ENCODE peak calls at places on chromosomes 2 and 18, in nine cellular contexts. G is mesendoderm, U is lower lobe of right lung, O is neural progenitor cell, Q is prostate gland, S is uterus, M is left ventricle myocardium inferior, X is PC-3, C is HCT116. D is an unnamed sample.

GRCh38 chr2:25000503-25001328 is 29.0 kb upstream of the DNAJC27 start:
- DNase-seq in S (no peak), C (no peak), O (no peak), G (no peak), Q (no peak), M (no peak), X (no peak), U (no peak), D (no peak)

GRCh38 chr2:40130251-40130994 is 321.5 kb downstream of the SLC8A1 start:
- DNase-seq in U (no peak), M (peak), Q (no peak), X (no peak), O (no peak), C (no peak), S (no peak), G (peak), D (peak)

GRCh38 chr2:144507441-144508161 is 12.3 kb downstream of the ZEB2 start:
- DNase-seq in Q (no peak), U (no peak), S (no peak), O (no peak), M (no peak), X (no peak), G (no peak), C (no peak), D (no peak)

GRCh38 chr2:239271471-239272255 is 129.2 kb downstream of the HDAC4 start:
- DNase-seq in G (no peak), U (no peak), O (no peak), Q (no peak), S (peak), M (no peak), X (no peak), C (no peak), D (no peak)

GRCh38 chr2:43100883-43101662 is 125.3 kb downstream of the ZFP36L2 start:
- DNase-seq in G (no peak), S (peak), Q (no peak), X (peak), C (no peak), O (peak), U (no peak), M (peak), D (peak)

GRCh38 chr2:134518101-134518500 is 200.7 kb downstream of the TMEM163 start:
- DNase-seq in C (no peak), S (no peak), U (no peak), M (no peak), G (no peak), Q (no peak), O (no peak), X (peak), D (no peak)

GRCh38 chr2:100446696-100447095 is 23.6 kb upstream of the NMS start:
- DNase-seq in O (no peak), C (no peak), G (no peak), X (peak), M (no peak), U (no peak), Q (no peak), S (no peak), D (no peak)

GRCh38 chr18:26103579-26103978 is 13.2 kb upstream of the SS18 start:
- DNase-seq in S (no peak), Q (no peak), O (peak), C (peak), G (peak), U (no peak), M (no peak), X (peak), D (no peak)

GRCh38 chr2:9297156-9297555 is 90.5 kb downstream of the ASAP2 start:
- DNase-seq in S (no peak), M (no peak), O (no peak), Q (no peak), U (no peak), X (no peak), C (no peak), G (no peak), D (no peak)

GRCh38 chr2:85246348-85246747 is 81.4 kb downstream of the TGOLN2 start:
- DNase-seq in G (no peak), C (no peak), S (no peak), Q (no peak), X (no peak), O (no peak), U (no peak), M (no peak), D (no peak)

GRCh38 chr18:32048507-32049091 is 30.0 kb downstream of the RNF125 start:
- DNase-seq in O (no peak), C (no peak), G (peak), S (peak), X (no peak), M (peak), U (peak), Q (no peak), D (no peak)

GRCh38 chr2:70850905-70851304 is 15.3 kb upstream of the CD207 start:
- DNase-seq in G (no peak), O (no peak), X (no peak), U (no peak), M (no peak), Q (no peak), S (no peak), C (no peak), D (no peak)

GRCh38 chr2:11017921-11018320 is 106.2 kb downstream of the KCNF1 start:
- DNase-seq in S (no peak), X (no peak), U (no peak), O (no peak), G (no peak), C (no peak), M (no peak), Q (no peak), D (no peak)

GRCh38 chr2:223079925-223080324 is 27.9 kb downstream of the KCNE4 start:
- DNase-seq in U (no peak), X (no peak), M (no peak), O (no peak), Q (no peak), S (no peak), C (no peak), G (no peak), D (no peak)

GRCh38 chr2:23414876-23415275 is 29.9 kb downstream of the KLHL29 start:
- DNase-seq in G (peak), Q (no peak), O (peak), U (no peak), C (no peak), X (peak), M (no peak), S (no peak), D (no peak)

GRCh38 chr2:118490323-118490722 is 357.1 kb downstream of the EN1 start:
- DNase-seq in S (no peak), G (peak), M (no peak), U (no peak), C (no peak), O (no peak), Q (no peak), X (no peak), D (no peak)
- H3K4me3 ChIP-seq in S (no peak), G (no peak), M (no peak), U (no peak), C (no peak), O (no peak), Q (no peak), X (no peak), D (no peak)

DNA sequence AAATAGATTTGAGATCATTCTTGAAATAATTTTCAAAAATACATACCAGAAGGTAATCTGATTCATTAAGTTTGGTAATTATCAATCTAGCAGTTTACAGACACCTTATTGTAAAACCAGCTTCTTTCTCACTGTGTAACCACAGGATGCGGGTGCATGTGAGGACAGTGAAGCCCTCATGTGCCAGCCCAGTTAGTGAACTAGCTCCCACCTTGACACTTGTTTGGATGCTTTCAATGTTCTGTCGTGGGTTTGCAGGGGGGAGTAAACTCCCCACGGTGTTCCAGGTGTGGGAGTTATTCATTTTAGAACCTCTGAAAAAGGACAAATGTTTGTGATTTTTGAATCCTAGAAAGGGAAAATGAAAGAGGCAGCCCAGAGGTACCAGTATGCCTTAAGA is 59.0 kb downstream of the WDSUB1 start:
- DNase-seq in U (no peak), Q (no peak), X (no peak), M (no peak), O (no peak), S (no peak), C (no peak), G (no peak), D (no peak)
- H3K27ac ChIP-seq in U (no peak), Q (no peak), X (no peak), M (peak), O (no peak), S (no peak), C (no peak), G (no peak), D (peak)

GRCh38 chr2:240896394-240896793 is 438 bp upstream of the MAB21L4 start:
- DNase-seq in M (no peak), G (no peak), X (no peak), S (no peak), Q (no peak), C (no peak), U (no peak), O (no peak), D (no peak)

GRCh38 chr2:240898731-240899467 is 2.9 kb upstream of the MAB21L4 start:
- DNase-seq in G (no peak), S (no peak), X (no peak), M (no peak), O (no peak), C (no peak), U (peak), Q (no peak), D (no peak)

GRCh38 chr2:240895656-240896388 is at the start of gene MAB21L4:
- DNase-seq in S (no peak), M (no peak), O (no peak), G (peak), X (peak), Q (no peak), C (peak), U (no peak), D (no peak)

GRCh38 chr2:240898108-240898730 is 2.3 kb upstream of the MAB21L4 start:
- DNase-seq in Q (peak), M (peak), U (no peak), G (no peak), X (peak), O (no peak), S (no peak), C (no peak), D (no peak)

DNA sequence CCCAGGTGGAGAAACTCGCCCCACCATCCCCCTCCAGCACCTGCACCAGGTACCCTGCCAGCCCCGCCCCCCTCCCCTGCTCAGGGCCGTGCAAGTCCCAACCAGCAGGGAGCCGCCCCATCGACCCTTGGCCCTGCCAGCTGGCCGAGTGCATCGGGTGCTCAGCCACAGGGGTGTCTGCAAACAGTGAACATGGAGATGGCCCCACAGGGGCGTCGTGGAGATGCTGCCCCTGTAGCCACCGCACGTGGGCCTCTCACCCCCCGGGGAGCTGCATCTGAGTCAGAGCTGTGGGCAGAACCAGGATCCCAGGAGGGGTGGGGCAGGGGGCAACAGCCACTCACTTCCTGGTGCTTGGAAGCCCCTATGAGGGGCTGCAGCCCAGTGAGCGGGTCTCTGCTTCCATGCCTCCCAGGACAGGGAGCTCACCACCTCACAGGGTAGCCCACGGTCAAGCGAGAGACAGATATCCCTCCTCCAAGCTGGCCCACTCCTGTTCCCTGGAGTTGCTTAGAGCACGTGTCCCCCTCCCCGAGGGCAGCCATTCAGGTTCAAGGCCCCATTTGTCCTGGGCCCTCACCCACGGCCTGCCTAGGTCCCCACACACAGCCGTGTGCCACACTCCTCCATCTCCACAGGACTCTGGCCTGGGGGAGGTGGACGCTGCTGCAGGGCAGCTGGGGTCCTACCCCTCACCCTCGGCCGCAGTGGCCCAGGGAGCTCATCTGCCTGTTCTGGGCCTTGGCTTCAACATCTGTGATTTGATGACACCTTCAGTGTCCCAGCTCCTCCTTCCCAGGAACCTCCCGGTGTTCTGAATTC is 1.1 kb upstream of the MAB21L4 start:
- DNase-seq in M (no peak), Q (peak), G (no peak), U (no peak), O (no peak), C (no peak), X (peak), S (no peak), D (no peak)
- H3K4me3 ChIP-seq in M (no peak), Q (no peak), G (no peak), U (no peak), O (no peak), C (no peak), X (no peak), S (no peak), D (no peak)

DNA sequence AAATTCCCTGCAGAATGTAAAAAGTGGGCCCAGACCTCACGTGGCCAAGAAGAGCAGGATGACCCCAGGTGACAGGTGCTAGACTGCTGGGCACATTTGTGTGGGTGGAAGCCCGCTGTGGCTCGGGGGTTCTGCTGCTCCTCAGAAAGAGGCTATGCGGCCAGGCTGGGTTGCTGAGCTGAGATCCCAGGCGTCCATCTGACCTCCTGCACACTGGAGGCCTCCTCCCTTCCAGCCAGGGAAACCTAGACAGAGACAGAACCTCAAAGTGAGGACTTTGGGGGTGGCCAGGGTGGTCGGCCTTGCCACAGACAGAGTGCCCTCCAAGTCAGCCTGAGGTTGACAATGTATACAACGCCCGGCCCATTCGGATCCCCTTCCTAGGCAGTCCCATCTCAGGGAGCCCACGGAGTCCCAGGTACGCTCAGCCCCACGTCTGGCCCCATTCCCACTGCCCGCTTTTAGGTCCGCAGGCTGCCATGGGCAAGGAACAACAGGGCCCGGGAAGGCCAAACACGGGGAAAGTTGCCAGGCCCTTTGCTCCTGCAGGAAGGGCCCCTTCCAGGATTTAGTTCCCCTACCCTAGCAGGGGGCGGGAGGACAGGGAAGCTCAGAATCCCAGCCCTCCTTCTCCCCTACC is 75.6 kb downstream of the KIAA2012 start:
- DNase-seq in U (no peak), M (no peak), Q (no peak), S (peak), O (no peak), G (no peak), X (no peak), C (no peak), D (no peak)
- H3K27ac ChIP-seq in U (peak), M (peak), Q (peak), S (peak), O (no peak), G (peak), X (no peak), C (no peak), D (no peak)

GRCh38 chr2:195612515-195613495 is 44.2 kb upstream of the SLC39A10 start:
- DNase-seq in M (no peak), U (no peak), Q (no peak), S (no peak), C (no peak), X (peak), G (peak), O (peak), D (peak)
- H3K4me3 ChIP-seq in M (no peak), U (peak), Q (no peak), S (no peak), C (no peak), X (no peak), G (no peak), O (peak), D (peak)

GRCh38 chr2:54387592-54387991 is 68.5 kb upstream of the SPTBN1 start:
- DNase-seq in S (no peak), O (no peak), G (no peak), C (no peak), X (no peak), U (no peak), Q (no peak), M (no peak), D (no peak)

GRCh38 chr2:54385271-54385670 is 70.9 kb upstream of the SPTBN1 start:
- DNase-seq in O (no peak), X (no peak), U (no peak), Q (no peak), M (no peak), G (no peak), S (no peak), C (no peak), D (no peak)

GRCh38 chr2:54386585-54386984 is 69.5 kb upstream of the SPTBN1 start:
- DNase-seq in M (no peak), G (no peak), U (no peak), Q (no peak), O (no peak), X (no peak), C (no peak), S (no peak), D (no peak)

GRCh38 chr2:54386993-54387590 is 69.0 kb upstream of the SPTBN1 start:
- DNase-seq in O (no peak), S (peak), M (peak), X (no peak), G (no peak), Q (no peak), U (no peak), C (no peak), D (peak)

GRCh38 chr2:54384301-54385035 is 71.7 kb upstream of the SPTBN1 start:
- DNase-seq in G (no peak), U (no peak), C (no peak), Q (peak), O (peak), M (no peak), S (no peak), X (no peak), D (no peak)
- H3K27ac ChIP-seq in G (no peak), U (no peak), C (no peak), Q (no peak), O (no peak), M (peak), S (no peak), X (no peak), D (no peak)

DNA sequence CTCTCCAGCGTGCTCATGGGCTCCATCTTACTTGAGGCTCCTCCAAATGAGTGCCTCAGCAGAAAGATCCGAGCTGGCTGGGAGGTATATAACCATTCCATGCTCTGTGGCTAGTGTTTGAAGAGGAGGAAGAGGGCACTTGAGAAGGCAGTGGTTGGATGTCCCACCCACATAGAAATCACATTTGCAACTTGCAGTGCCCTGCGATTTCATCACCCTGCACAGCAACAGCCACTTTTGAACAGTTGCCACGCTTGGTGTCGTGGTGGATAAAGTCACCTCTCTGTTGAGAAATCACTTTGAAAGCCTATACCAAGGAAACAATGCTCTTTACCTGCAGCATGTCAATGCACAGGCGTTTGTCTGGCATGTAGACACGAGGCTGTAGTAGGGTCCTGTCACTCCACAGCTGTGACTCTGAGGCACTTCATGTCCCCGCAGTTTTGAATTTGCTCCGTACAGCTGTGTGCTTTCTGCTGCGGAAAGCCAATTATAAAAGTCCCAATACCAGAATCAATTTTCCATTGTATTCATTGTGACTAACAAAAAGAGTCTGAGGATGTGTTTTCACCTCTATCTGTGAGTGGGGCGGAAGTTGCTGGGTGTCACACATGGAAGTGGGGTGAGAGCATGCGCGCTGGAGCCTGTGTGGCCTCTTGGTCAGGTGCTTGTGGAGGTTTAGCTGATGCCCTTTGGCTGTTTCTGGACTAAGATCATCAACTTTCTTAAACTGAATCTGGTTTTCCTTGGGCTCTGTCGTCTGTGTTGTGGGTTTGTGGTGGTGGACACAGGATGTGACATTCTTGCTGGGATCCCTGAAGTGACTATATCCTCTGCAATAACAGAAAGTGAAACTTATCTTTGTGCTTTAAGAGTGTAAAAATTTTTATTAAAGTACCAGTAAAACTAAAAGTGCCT is 2.8 kb downstream of the CNDP2 start:
- DNase-seq in O (no peak), S (no peak), G (no peak), C (no peak), Q (no peak), M (no peak), X (no peak), U (peak), D (no peak)
- H3K4me3 ChIP-seq in O (no peak), S (no peak), G (no peak), C (no peak), Q (peak), M (peak), X (peak), U (peak), D (no peak)

GRCh38 chr18:3455090-3455640 is 5.2 kb downstream of the TGIF1 start:
- DNase-seq in M (no peak), G (no peak), U (no peak), O (peak), C (no peak), S (no peak), X (no peak), Q (no peak), D (no peak)
- H3K27ac ChIP-seq in M (peak), G (no peak), U (peak), O (peak), C (peak), S (peak), X (peak), Q (peak), D (peak)

DNA sequence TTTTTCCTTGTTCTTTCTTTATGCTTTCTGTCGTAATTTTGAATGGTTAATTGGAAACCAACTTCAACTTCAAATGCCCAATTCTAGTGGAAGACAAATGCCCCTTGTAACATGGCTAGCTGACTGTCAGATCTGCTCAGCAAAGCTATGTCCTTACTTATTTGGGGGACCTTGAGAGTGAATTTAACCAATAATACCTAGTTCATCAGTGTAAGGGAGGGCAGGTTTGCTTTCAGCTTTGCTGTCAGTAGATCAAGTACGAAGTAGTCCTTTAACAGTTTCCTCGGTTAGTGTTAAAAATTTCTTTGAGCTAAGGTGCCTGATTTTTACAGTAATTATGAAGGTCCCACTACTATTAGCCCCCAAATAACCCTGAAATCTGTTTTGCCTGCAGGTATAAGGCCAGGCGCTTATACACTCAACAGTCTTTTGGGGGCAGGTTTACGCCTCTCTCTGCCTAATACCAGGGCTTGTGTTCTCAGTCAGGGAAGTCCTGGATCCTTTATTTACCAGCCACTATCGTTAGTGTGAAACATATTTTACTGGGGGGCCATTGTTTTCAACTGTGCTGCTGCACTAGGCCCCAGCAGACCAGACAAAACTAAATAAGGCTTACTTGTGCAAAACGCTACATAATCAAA is 165.1 kb upstream of the KCNJ3 start:
- DNase-seq in S (no peak), M (no peak), U (no peak), Q (no peak), O (peak), G (peak), X (no peak), C (no peak), D (no peak)
- H3K4me3 ChIP-seq in S (no peak), M (no peak), U (no peak), Q (no peak), O (no peak), G (no peak), X (no peak), C (no peak), D (no peak)